ENCODE peak calls at places on chromosomes 4 and X, in nine cellular contexts. N is fibroblast of lung, L is GM12865, P is heart left ventricle, M is fibroblast of villous mesenchyme, K is NB4, T is AG09319, C is RWPE1, G is Caco-2. J is an unnamed sample.

GRCh38 chr4:179465131-179465797 is 2023.0 kb upstream of the AGA start:
- DNase-seq in N (peak), L (no peak), P (no peak), M (no peak), K (peak), T (no peak), C (no peak), G (no peak), J (no peak)

GRCh38 chr4:99651370-99651769 is 6.3 kb downstream of the C4orf54 start:
- DNase-seq in N (no peak), L (no peak), P (no peak), M (no peak), K (no peak), T (no peak), C (no peak), G (no peak), J (no peak)

GRCh38 chrX:538311-538710 is 92.3 kb upstream of the SHOX start:
- DNase-seq in N (no peak), L (no peak), P (no peak), M (no peak), K (no peak), T (no peak), C (peak), G (no peak), J (no peak)

GRCh38 chrX:283115-283845 is 2.1 kb downstream of the PLCXD1 start:
- DNase-seq in N (peak), L (peak), P (peak), M (peak), K (peak), T (peak), C (peak), G (peak), J (peak)

GRCh38 chr4:184826315-184827266 is 823 bp upstream of the ACSL1 start:
- DNase-seq in N (no peak), L (peak), P (no peak), M (peak), K (peak), T (no peak), C (no peak), G (no peak), J (no peak)

GRCh38 chrX:47562615-47563243 is 1.7 kb downstream of the ARAF start:
- DNase-seq in N (no peak), L (peak), P (no peak), M (peak), K (peak), T (no peak), C (no peak), G (no peak), J (no peak)

GRCh38 chr4:52991452-52991851 is 129.3 kb downstream of the RASL11B start:
- DNase-seq in N (no peak), L (no peak), P (no peak), M (no peak), K (peak), T (no peak), C (no peak), G (no peak), J (no peak)

GRCh38 chr4:12123709-12124108 is 695.0 kb upstream of the HS3ST1 start:
- DNase-seq in N (no peak), L (no peak), P (no peak), M (no peak), K (peak), T (no peak), C (no peak), G (no peak), J (no peak)

GRCh38 chrX:94515009-94515408 is 841.0 kb downstream of the FAM133A start:
- DNase-seq in N (no peak), L (no peak), P (no peak), M (no peak), K (no peak), T (no peak), C (no peak), G (no peak), J (no peak)

GRCh38 chr4:122688529-122688928 is 44.0 kb upstream of the BBS12 start:
- DNase-seq in N (no peak), L (no peak), P (no peak), M (no peak), K (no peak), T (no peak), C (no peak), G (no peak), J (no peak)

GRCh38 chrX:74450803-74451449 is 29.6 kb downstream of the SLC16A2 start:
- DNase-seq in N (peak), L (no peak), P (no peak), M (peak), K (peak), T (peak), C (peak), G (no peak), J (peak)

GRCh38 chr4:117898496-117898895 is 135.8 kb upstream of the NDST3 start:
- DNase-seq in N (no peak), L (no peak), P (no peak), M (no peak), K (peak), T (no peak), C (no peak), G (no peak), J (no peak)

GRCh38 chrX:129980540-129981206 is 1.8 kb upstream of the BCORL1 start:
- DNase-seq in N (no peak), L (peak), P (peak), M (peak), K (peak), T (no peak), C (no peak), G (no peak), J (no peak)

GRCh38 chr4:153222790-153223417 is 18.7 kb downstream of the TRIM2 start:
- DNase-seq in N (peak), L (peak), P (peak), M (peak), K (peak), T (no peak), C (peak), G (no peak), J (no peak)

GRCh38 chr4:20248155-20248558 is 3.5 kb upstream of the SLIT2 start:
- DNase-seq in N (peak), L (peak), P (no peak), M (peak), K (peak), T (peak), C (no peak), G (no peak), J (no peak)

GRCh38 chr4:80036949-80037348 is 36.1 kb downstream of the ANTXR2 start:
- DNase-seq in N (peak), L (no peak), P (no peak), M (peak), K (no peak), T (peak), C (no peak), G (no peak), J (no peak)

GRCh38 chr4:182869697-182870096 is 47.5 kb downstream of the DCTD start:
- DNase-seq in N (no peak), L (no peak), P (no peak), M (no peak), K (no peak), T (no peak), C (no peak), G (no peak), J (no peak)

GRCh38 chrX:16870861-16871584 is 861 bp upstream of the RBBP7 start:
- DNase-seq in N (no peak), L (peak), P (peak), M (no peak), K (peak), T (no peak), C (no peak), G (peak), J (no peak)

GRCh38 chr4:94285666-94286065 is 57.0 kb downstream of the HPGDS start:
- DNase-seq in N (no peak), L (no peak), P (no peak), M (no peak), K (no peak), T (no peak), C (no peak), G (no peak), J (no peak)

GRCh38 chr4:80566203-80566872 is 230.8 kb downstream of the CFAP299 start:
- DNase-seq in N (peak), L (no peak), P (no peak), M (no peak), K (no peak), T (no peak), C (no peak), G (no peak), J (no peak)

GRCh38 chr4:125322363-125322730 is 7.6 kb downstream of the FAT4 start:
- DNase-seq in N (peak), L (no peak), P (no peak), M (no peak), K (no peak), T (no peak), C (no peak), G (no peak), J (no peak)

GRCh38 chr4:39932776-39933402 is 44.8 kb downstream of the PDS5A start:
- DNase-seq in N (no peak), L (peak), P (no peak), M (peak), K (no peak), T (no peak), C (no peak), G (no peak), J (no peak)

GRCh38 chr4:27790911-27791310 is 930.3 kb downstream of the STIM2 start:
- DNase-seq in N (peak), L (no peak), P (no peak), M (peak), K (no peak), T (no peak), C (peak), G (no peak), J (peak)

GRCh38 chrX:17459596-17459995 is 84.6 kb downstream of the NHS start:
- DNase-seq in N (peak), L (no peak), P (no peak), M (peak), K (no peak), T (no peak), C (peak), G (no peak), J (no peak)

GRCh38 chr4:118981839-118982381 is 93.3 kb downstream of the SYNPO2 start:
- DNase-seq in N (peak), L (peak), P (no peak), M (peak), K (peak), T (peak), C (peak), G (peak), J (peak)

GRCh38 chr4:151206241-151207005 is 70.5 kb upstream of the PRSS48 start:
- DNase-seq in N (no peak), L (no peak), P (no peak), M (no peak), K (no peak), T (no peak), C (no peak), G (no peak), J (no peak)

DNA sequence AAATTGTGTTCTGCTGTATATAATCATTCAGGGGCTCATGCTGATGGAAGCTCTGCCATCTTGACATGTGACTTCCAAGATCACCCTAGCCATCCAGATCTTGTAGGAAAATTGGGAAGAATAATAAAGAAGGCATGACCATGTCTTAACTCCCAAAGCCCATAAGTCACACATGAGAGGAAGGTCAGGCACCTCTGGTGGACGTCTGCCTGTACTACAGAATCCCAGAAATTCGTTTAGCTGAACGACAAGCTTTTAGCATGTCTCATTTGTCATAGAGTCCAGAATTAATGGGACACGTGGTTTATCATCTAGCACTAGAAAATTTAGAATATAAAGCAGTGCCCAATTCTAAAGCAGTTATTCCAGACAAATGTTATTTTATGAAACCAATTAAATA is 212.7 kb downstream of the CENPC start:
- DNase-seq in N (no peak), L (peak), P (no peak), M (no peak), K (peak), T (no peak), C (peak), G (no peak), J (no peak)
- TF ChIP-seq CTCF in N (peak), L (peak), P (no peak), M (peak), K (peak), T (peak), C (no peak), G (peak), J (peak)

GRCh38 chrX:153303276-153304262 is 18.0 kb downstream of the PNMA6F start:
- DNase-seq in N (no peak), L (no peak), P (no peak), M (no peak), K (no peak), T (no peak), C (no peak), G (no peak), J (no peak)
- TF ChIP-seq CTCF in N (no peak), L (no peak), P (no peak), M (no peak), K (no peak), T (no peak), C (no peak), G (no peak), J (no peak)

GRCh38 chr4:5124876-5125275 is 73.6 kb downstream of the STK32B start:
- DNase-seq in N (no peak), L (no peak), P (no peak), M (no peak), K (no peak), T (no peak), C (no peak), G (no peak), J (no peak)
- TF ChIP-seq CTCF in N (no peak), L (no peak), P (no peak), M (no peak), K (no peak), T (no peak), C (no peak), G (no peak), J (peak)

DNA sequence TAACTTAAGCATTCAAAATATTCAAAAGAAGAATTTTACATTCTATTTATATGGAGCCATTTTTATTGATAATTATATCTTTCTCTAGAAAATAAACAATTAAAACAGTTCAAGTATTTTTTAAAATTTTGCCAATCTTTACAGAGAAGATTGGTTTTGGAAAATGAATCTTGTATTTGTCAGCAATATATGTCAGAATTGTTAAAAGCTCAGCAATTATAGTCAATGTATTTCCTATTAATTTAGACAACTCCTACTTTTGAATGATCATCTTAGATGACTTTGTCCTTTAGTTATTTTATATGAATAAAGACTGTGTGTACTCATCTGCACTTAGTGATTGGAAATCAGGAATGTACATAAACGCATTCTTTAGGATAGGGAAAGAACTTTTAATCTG is 223.9 kb upstream of the MAD2L1 start:
- DNase-seq in N (no peak), L (no peak), P (no peak), M (no peak), K (no peak), T (no peak), C (no peak), G (no peak), J (no peak)
- TF ChIP-seq CTCF in N (no peak), L (no peak), P (no peak), M (no peak), K (no peak), T (no peak), C (no peak), G (no peak), J (no peak)

J was measured in retinal pigment epithelial cell.